ENCODE peak calls at places on chromosomes 5 and 9, in nine cellular contexts. One of them, this sample, is unnamed.

GRCh38 chr5:22764736-22765135 is 88.4 kb downstream of the CDH12 start:
- DNase-seq in GM04504: no peak
- DNase-seq in Caki2: no peak
- DNase-seq in NCI-H1436 treated with DMSO at 0.1 percent for 48 hours: no peak
- DNase-seq in AML-193: no peak
- DNase-seq in IMR-90: no peak
- DNase-seq in NB4: no peak
- DNase-seq in A549: no peak
- DNase-seq in stimulated activated CD4-positive, alpha-beta T cell treated with anti-CD3 and anti-CD28 coated beads, Interleukin-2, amount 100 ng/mL, for 48 hours: no peak
- DNase-seq in this sample: no peak

GRCh38 chr5:78972654-78973428 is 12.3 kb downstream of the ARSB start:
- DNase-seq in NCI-H1436 treated with DMSO at 0.1 percent for 48 hours: no peak
- DNase-seq in AML-193: no peak
- DNase-seq in stimulated activated CD4-positive, alpha-beta T cell treated with anti-CD3 and anti-CD28 coated beads, Interleukin-2, amount 100 ng/mL, for 48 hours: no peak
- DNase-seq in GM04504: peak
- DNase-seq in NB4: no peak
- DNase-seq in A549: no peak
- DNase-seq in IMR-90: peak
- DNase-seq in Caki2: no peak
- DNase-seq in this sample: no peak

GRCh38 chr5:120808606-120809005 is 344.5 kb downstream of the PRR16 start:
- DNase-seq in GM04504: no peak
- DNase-seq in stimulated activated CD4-positive, alpha-beta T cell treated with anti-CD3 and anti-CD28 coated beads, Interleukin-2, amount 100 ng/mL, for 48 hours: no peak
- DNase-seq in IMR-90: peak
- DNase-seq in NB4: no peak
- DNase-seq in AML-193: no peak
- DNase-seq in A549: no peak
- DNase-seq in NCI-H1436 treated with DMSO at 0.1 percent for 48 hours: no peak
- DNase-seq in Caki2: no peak
- DNase-seq in this sample: no peak

GRCh38 chr5:176660860-176661641 is 13.8 kb downstream of the TSPAN17 start:
- DNase-seq in GM04504: peak
- DNase-seq in NB4: peak
- DNase-seq in A549: peak
- DNase-seq in IMR-90: peak
- DNase-seq in NCI-H1436 treated with DMSO at 0.1 percent for 48 hours: no peak
- DNase-seq in Caki2: peak
- DNase-seq in AML-193: peak
- DNase-seq in stimulated activated CD4-positive, alpha-beta T cell treated with anti-CD3 and anti-CD28 coated beads, Interleukin-2, amount 100 ng/mL, for 48 hours: peak
- DNase-seq in this sample: peak

GRCh38 chr5:32254987-32255900 is 57.5 kb downstream of the MTMR12 start:
- DNase-seq in NB4: no peak
- DNase-seq in GM04504: no peak
- DNase-seq in stimulated activated CD4-positive, alpha-beta T cell treated with anti-CD3 and anti-CD28 coated beads, Interleukin-2, amount 100 ng/mL, for 48 hours: no peak
- DNase-seq in AML-193: no peak
- DNase-seq in IMR-90: peak
- DNase-seq in A549: no peak
- DNase-seq in Caki2: no peak
- DNase-seq in NCI-H1436 treated with DMSO at 0.1 percent for 48 hours: no peak
- DNase-seq in this sample: no peak

GRCh38 chr5:126428421-126428820 is 5.2 kb downstream of the GRAMD2B start:
- DNase-seq in NCI-H1436 treated with DMSO at 0.1 percent for 48 hours: no peak
- DNase-seq in A549: no peak
- DNase-seq in GM04504: no peak
- DNase-seq in Caki2: no peak
- DNase-seq in stimulated activated CD4-positive, alpha-beta T cell treated with anti-CD3 and anti-CD28 coated beads, Interleukin-2, amount 100 ng/mL, for 48 hours: no peak
- DNase-seq in AML-193: no peak
- DNase-seq in IMR-90: no peak
- DNase-seq in NB4: no peak
- DNase-seq in this sample: no peak

GRCh38 chr5:142053434-142054253 is 40.8 kb upstream of the GNPDA1 start:
- DNase-seq in AML-193: peak
- DNase-seq in stimulated activated CD4-positive, alpha-beta T cell treated with anti-CD3 and anti-CD28 coated beads, Interleukin-2, amount 100 ng/mL, for 48 hours: no peak
- DNase-seq in GM04504: peak
- DNase-seq in NCI-H1436 treated with DMSO at 0.1 percent for 48 hours: no peak
- DNase-seq in A549: no peak
- DNase-seq in Caki2: no peak
- DNase-seq in IMR-90: peak
- DNase-seq in NB4: peak
- DNase-seq in this sample: no peak

GRCh38 chr5:68239485-68239884 is 23.9 kb downstream of the PIK3R1 start:
- DNase-seq in AML-193: peak
- DNase-seq in NB4: peak
- DNase-seq in GM04504: peak
- DNase-seq in Caki2: peak
- DNase-seq in stimulated activated CD4-positive, alpha-beta T cell treated with anti-CD3 and anti-CD28 coated beads, Interleukin-2, amount 100 ng/mL, for 48 hours: peak
- DNase-seq in A549: no peak
- DNase-seq in IMR-90: peak
- DNase-seq in NCI-H1436 treated with DMSO at 0.1 percent for 48 hours: no peak
- DNase-seq in this sample: peak

GRCh38 chr5:80259511-80260200 is 3.8 kb upstream of the SERINC5 start:
- DNase-seq in A549: no peak
- DNase-seq in GM04504: no peak
- DNase-seq in stimulated activated CD4-positive, alpha-beta T cell treated with anti-CD3 and anti-CD28 coated beads, Interleukin-2, amount 100 ng/mL, for 48 hours: no peak
- DNase-seq in NB4: no peak
- DNase-seq in IMR-90: no peak
- DNase-seq in AML-193: no peak
- DNase-seq in Caki2: no peak
- DNase-seq in NCI-H1436 treated with DMSO at 0.1 percent for 48 hours: no peak
- DNase-seq in this sample: no peak

GRCh38 chr9:134544388-134545212 is 97.0 kb upstream of the COL5A1 start:
- DNase-seq in GM04504: peak
- DNase-seq in NB4: no peak
- DNase-seq in Caki2: peak
- DNase-seq in A549: peak
- DNase-seq in stimulated activated CD4-positive, alpha-beta T cell treated with anti-CD3 and anti-CD28 coated beads, Interleukin-2, amount 100 ng/mL, for 48 hours: no peak
- DNase-seq in IMR-90: peak
- DNase-seq in AML-193: no peak
- DNase-seq in NCI-H1436 treated with DMSO at 0.1 percent for 48 hours: no peak
- DNase-seq in this sample: no peak

GRCh38 chr9:114799925-114800324 is 5.9 kb downstream of the TNFSF15 start:
- DNase-seq in IMR-90: no peak
- DNase-seq in AML-193: no peak
- DNase-seq in stimulated activated CD4-positive, alpha-beta T cell treated with anti-CD3 and anti-CD28 coated beads, Interleukin-2, amount 100 ng/mL, for 48 hours: no peak
- DNase-seq in GM04504: no peak
- DNase-seq in NB4: no peak
- DNase-seq in A549: no peak
- DNase-seq in Caki2: no peak
- DNase-seq in NCI-H1436 treated with DMSO at 0.1 percent for 48 hours: no peak
- DNase-seq in this sample: no peak

GRCh38 chr5:171418982-171419662 is at the start of gene FGF18:
- DNase-seq in GM04504: peak
- DNase-seq in stimulated activated CD4-positive, alpha-beta T cell treated with anti-CD3 and anti-CD28 coated beads, Interleukin-2, amount 100 ng/mL, for 48 hours: peak
- DNase-seq in IMR-90: peak
- DNase-seq in Caki2: peak
- DNase-seq in A549: peak
- DNase-seq in NCI-H1436 treated with DMSO at 0.1 percent for 48 hours: no peak
- DNase-seq in AML-193: no peak
- DNase-seq in NB4: no peak
- DNase-seq in this sample: peak

GRCh38 chr9:16425572-16425971 is 444.9 kb downstream of the BNC2 start:
- DNase-seq in IMR-90: peak
- DNase-seq in Caki2: no peak
- DNase-seq in NB4: no peak
- DNase-seq in NCI-H1436 treated with DMSO at 0.1 percent for 48 hours: no peak
- DNase-seq in stimulated activated CD4-positive, alpha-beta T cell treated with anti-CD3 and anti-CD28 coated beads, Interleukin-2, amount 100 ng/mL, for 48 hours: no peak
- DNase-seq in A549: no peak
- DNase-seq in GM04504: peak
- DNase-seq in AML-193: no peak
- DNase-seq in this sample: no peak

GRCh38 chr9:811101-811531 is 30.4 kb upstream of the DMRT1 start:
- DNase-seq in Caki2: peak
- DNase-seq in stimulated activated CD4-positive, alpha-beta T cell treated with anti-CD3 and anti-CD28 coated beads, Interleukin-2, amount 100 ng/mL, for 48 hours: no peak
- DNase-seq in IMR-90: peak
- DNase-seq in NCI-H1436 treated with DMSO at 0.1 percent for 48 hours: no peak
- DNase-seq in A549: peak
- DNase-seq in GM04504: no peak
- DNase-seq in NB4: no peak
- DNase-seq in AML-193: no peak
- DNase-seq in this sample: no peak

GRCh38 chr5:137619191-137619870 is 116.6 kb downstream of the KLHL3 start:
- DNase-seq in NB4: no peak
- DNase-seq in A549: no peak
- DNase-seq in GM04504: peak
- DNase-seq in AML-193: no peak
- DNase-seq in Caki2: no peak
- DNase-seq in IMR-90: peak
- DNase-seq in stimulated activated CD4-positive, alpha-beta T cell treated with anti-CD3 and anti-CD28 coated beads, Interleukin-2, amount 100 ng/mL, for 48 hours: no peak
- DNase-seq in NCI-H1436 treated with DMSO at 0.1 percent for 48 hours: no peak
- DNase-seq in this sample: no peak

GRCh38 chr5:5164158-5164557 is 24.0 kb downstream of the ADAMTS16 start:
- DNase-seq in NB4: no peak
- DNase-seq in Caki2: no peak
- DNase-seq in IMR-90: no peak
- DNase-seq in A549: no peak
- DNase-seq in AML-193: no peak
- DNase-seq in GM04504: no peak
- DNase-seq in NCI-H1436 treated with DMSO at 0.1 percent for 48 hours: no peak
- DNase-seq in stimulated activated CD4-positive, alpha-beta T cell treated with anti-CD3 and anti-CD28 coated beads, Interleukin-2, amount 100 ng/mL, for 48 hours: no peak
- DNase-seq in this sample: no peak

GRCh38 chr9:95313010-95313498 is 4.5 kb downstream of the FANCC start:
- DNase-seq in NB4: peak
- DNase-seq in AML-193: no peak
- DNase-seq in GM04504: no peak
- DNase-seq in IMR-90: peak
- DNase-seq in stimulated activated CD4-positive, alpha-beta T cell treated with anti-CD3 and anti-CD28 coated beads, Interleukin-2, amount 100 ng/mL, for 48 hours: no peak
- DNase-seq in NCI-H1436 treated with DMSO at 0.1 percent for 48 hours: peak
- DNase-seq in A549: peak
- DNase-seq in Caki2: peak
- DNase-seq in this sample: no peak

This sample was measured in stimulated activated naive B cell treated with anti-CD40 and anti-IgM and Interleukin-4, amounts not matched to agents 10 μg/mL and 1 μg/mL and 100 μg/mL, for 72 hours.